ENCODE peak calls at places on chromosomes 16 and 17, in four cellular contexts. Z is mesothelial cell of epicardium; G is activated CD8-positive, alpha-beta T cell treated with anti-CD3 and anti-CD28 coated beads for 36 hours; W is heart right ventricle. C is an unnamed sample.

GRCh38 chr17:15944720-15945492 is at the start of gene ADORA2B:
- DNase-seq in Z (peak), G (peak), W (peak), C (peak)

GRCh38 chr17:61403846-61404701 is 4.4 kb downstream of the TBX2 start:
- DNase-seq in Z (no peak), G (no peak), W (no peak), C (no peak)

GRCh38 chr17:64306850-64307463 is 43.9 kb upstream of the TEX2 start:
- DNase-seq in Z (peak), G (peak), W (peak), C (peak)

GRCh38 chr17:15947976-15948752 is 3.2 kb downstream of the ADORA2B start:
- DNase-seq in Z (no peak), G (no peak), W (no peak), C (peak)

GRCh38 chr16:55502801-55503366 is 6.0 kb upstream of the LPCAT2 start:
- DNase-seq in Z (no peak), G (no peak), W (peak), C (peak)

GRCh38 chr16:86961133-86961720 is 356.0 kb downstream of the C16orf95 start:
- DNase-seq in Z (no peak), G (no peak), W (no peak), C (no peak)

GRCh38 chr17:64024215-64024654 is 3.8 kb upstream of the ICAM2 start:
- DNase-seq in Z (no peak), G (no peak), W (no peak), C (no peak)

GRCh38 chr17:14886200-14886739 is 378.9 kb downstream of the PMP22 start:
- DNase-seq in Z (no peak), G (no peak), W (no peak), C (peak)

GRCh38 chr17:81295031-81295677 is at the start of gene SLC38A10:
- DNase-seq in Z (peak), G (peak), W (peak), C (peak)
- TF ChIP-seq CTCF in Z (no peak), G (no peak), W (no peak), C (no peak)

GRCh38 chr16:50548659-50549560 is 714 bp downstream of the NKD1 start:
- DNase-seq in Z (no peak), G (no peak), W (no peak), C (peak)

GRCh38 chr16:50546125-50546524 is 2.1 kb upstream of the NKD1 start:
- DNase-seq in Z (no peak), G (no peak), W (no peak), C (no peak)

GRCh38 chr16:50547944-50548658 is at the start of gene NKD1:
- DNase-seq in Z (peak), G (peak), W (peak), C (peak)

GRCh38 chr16:50549561-50549915 is 1.3 kb downstream of the NKD1 start:
- DNase-seq in Z (no peak), G (no peak), W (no peak), C (no peak)

DNA sequence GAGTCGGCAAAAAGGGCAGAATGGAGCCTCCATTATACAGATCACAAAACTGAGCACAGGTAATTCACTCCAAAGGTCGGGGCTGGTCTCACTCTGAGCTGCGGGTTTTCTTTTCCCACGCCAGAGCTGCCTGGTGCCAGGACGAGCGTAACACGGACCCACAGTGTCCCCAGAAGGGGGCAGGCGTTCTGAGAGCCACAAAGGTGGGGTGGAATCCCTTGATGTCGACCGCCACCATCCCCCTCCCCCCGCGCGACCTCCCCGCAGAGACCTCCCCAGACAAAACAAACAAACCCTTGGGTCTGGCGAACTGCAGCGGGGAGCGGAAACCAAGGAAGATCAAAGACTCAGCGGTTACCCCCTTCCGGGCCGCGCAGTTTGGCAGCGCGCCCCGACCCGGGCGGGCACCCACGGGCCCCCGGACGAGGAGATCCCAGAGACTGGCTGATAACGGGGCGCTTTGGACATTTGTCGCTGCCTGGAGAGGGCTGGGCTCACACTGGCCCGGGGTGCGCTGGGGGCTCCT is 793 bp upstream of the NKD1 start:
- DNase-seq in Z (no peak), G (peak), W (no peak), C (peak)
- TF ChIP-seq CTCF in Z (no peak), G (peak), W (peak), C (no peak)

GRCh38 chr17:17870292-17870691 is 33.5 kb upstream of the SREBF1 start:
- DNase-seq in Z (no peak), G (no peak), W (no peak), C (no peak)
- TF ChIP-seq CTCF in Z (no peak), G (no peak), W (no peak), C (no peak)

DNA sequence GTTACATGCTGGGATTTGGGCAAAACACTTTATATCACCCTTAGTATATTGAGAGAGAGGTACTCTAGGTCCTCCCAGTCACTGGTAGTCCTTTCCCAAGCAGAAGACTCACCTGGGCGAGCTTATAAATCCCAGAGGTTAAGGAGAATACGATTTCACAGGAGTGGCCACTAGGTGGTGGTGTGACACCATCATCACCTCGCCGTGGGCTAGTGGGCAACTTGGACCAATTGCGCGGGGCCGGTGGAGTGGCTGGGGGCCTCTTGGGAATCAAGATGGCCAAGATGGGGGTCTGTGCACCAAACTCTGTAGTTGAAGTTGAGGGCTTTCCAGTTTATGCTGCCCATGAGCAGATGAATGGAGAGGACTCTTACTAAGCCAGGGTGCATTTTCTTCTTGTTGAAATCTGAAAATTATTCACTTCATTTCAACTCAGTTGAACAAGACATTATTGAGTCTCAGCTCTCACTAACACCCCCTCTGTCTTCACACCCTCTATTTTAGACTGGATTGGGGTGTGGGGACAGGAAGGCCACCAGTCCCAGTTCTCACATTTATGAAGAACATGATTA is 38.2 kb upstream of the PIRT start:
- DNase-seq in Z (no peak), G (peak), W (peak), C (peak)
- TF ChIP-seq CTCF in Z (peak), G (peak), W (peak), C (peak)

GRCh38 chr16:85832578-85833539 is 33.4 kb downstream of the COX4I1 start:
- DNase-seq in Z (no peak), G (no peak), W (no peak), C (no peak)
- TF ChIP-seq CTCF in Z (no peak), G (no peak), W (no peak), C (no peak)

DNA sequence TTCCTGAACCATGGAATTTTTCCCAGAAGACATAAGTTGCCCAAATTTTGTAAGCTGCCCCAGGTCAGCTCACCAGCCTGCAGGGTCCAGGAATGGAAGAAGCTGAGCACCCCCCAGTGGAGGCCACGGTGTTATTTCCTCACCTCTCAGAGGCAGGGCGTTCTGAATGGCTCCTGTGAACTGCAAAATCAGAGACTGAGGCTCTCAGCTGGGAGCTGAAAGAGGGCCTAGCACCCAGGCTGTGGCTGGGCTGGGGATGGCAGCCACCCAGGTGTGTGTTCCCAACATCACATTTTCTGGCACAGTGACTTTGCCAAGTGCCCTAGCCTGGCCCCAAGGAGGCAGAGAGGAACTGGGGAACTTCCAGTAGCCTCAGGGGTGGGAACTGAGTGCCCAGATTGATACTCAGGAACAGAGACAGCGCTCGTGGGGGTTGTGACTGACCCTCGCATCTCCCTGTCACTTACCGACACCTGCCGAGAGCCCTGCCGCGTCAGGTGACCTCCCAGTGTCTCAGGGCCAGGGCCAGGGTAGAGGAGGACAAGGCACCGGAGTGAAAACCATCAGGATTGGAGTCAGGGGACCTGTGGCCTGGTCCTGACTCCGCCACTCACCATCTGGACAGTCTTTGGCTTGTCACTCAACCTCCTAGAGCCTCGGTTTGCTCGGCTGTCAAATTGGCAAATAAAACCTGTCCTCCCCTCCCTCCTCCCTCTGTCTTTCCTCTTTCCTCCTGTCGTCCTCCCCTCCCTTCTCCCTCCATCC is 11.3 kb downstream of the CACNG4 start:
- DNase-seq in Z (no peak), G (peak), W (no peak), C (peak)
- TF ChIP-seq CTCF in Z (no peak), G (no peak), W (no peak), C (peak)

DNA sequence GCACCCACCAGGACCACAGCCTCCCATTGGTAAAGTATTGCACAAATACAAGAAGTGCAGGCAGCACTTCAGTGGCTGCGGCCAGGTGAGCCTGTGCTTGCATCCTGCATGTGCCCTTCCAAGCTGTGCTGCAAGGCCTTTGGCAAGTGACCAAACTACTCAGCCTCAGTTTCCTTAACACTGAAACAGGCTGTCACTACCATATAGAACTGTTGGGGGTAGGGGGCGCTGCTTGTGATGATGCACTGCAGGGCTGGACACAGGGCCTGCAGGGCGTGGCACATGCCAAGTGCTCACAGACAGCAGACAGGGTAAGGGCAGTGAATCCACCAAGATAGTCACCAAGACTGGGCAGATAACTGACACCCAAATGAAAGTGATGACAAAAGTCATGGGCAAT is 65.6 kb upstream of the SREBF1 start:
- DNase-seq in Z (no peak), G (no peak), W (no peak), C (no peak)
- TF ChIP-seq CTCF in Z (no peak), G (no peak), W (no peak), C (no peak)

C was measured in MCF 10A.